ENCODE peak calls at places on chromosomes 4 and X, in four cellular contexts. A, Z, D and W are unnamed samples.

GRCh38 chr4:89000844-89001360 is 56.1 kb downstream of the FAM13A start:
- DNase-seq in A (peak; percentile 32), Z (no peak), D (no peak), W (no peak)

GRCh38 chr4:184453402-184454160 is 20.8 kb downstream of the IRF2 start:
- DNase-seq in A (no peak), Z (peak; percentile 16), D (no peak), W (peak; percentile 21)

GRCh38 chr4:88728146-88728545 is 30.5 kb upstream of the NAP1L5 start:
- DNase-seq in A (no peak), Z (no peak), D (no peak), W (no peak)

GRCh38 chr4:148790246-148790645 is 348.0 kb upstream of the NR3C2 start:
- DNase-seq in A (no peak), Z (no peak), D (peak; percentile 52), W (no peak)

GRCh38 chr4:87525636-87526035 is 3.5 kb downstream of the SPARCL1 start:
- DNase-seq in A (no peak), Z (no peak), D (no peak), W (no peak)

GRCh38 chr4:48307528-48307927 is 33.8 kb upstream of the SLAIN2 start:
- DNase-seq in A (no peak), Z (no peak), D (no peak), W (no peak)

GRCh38 chrX:119145241-119145653 is 17.6 kb upstream of the KIAA1210 start:
- DNase-seq in A (no peak), Z (no peak), D (no peak), W (no peak)

GRCh38 chr4:71270901-71271300 is 67.9 kb upstream of the SLC4A4 start:
- DNase-seq in A (no peak), Z (no peak), D (no peak), W (no peak)

GRCh38 chrX:103393487-103393886 is 17.1 kb downstream of the BEX3 start:
- DNase-seq in A (no peak), Z (no peak), D (no peak), W (no peak)

GRCh38 chrX:40383969-40384368 is 196.8 kb upstream of the ATP6AP2 start:
- DNase-seq in A (no peak), Z (no peak), D (no peak), W (no peak)

GRCh38 chrX:773292-774025 is 142.9 kb downstream of the SHOX start:
- DNase-seq in A (no peak), Z (no peak), D (no peak), W (no peak)

GRCh38 chrX:4547218-4547836 is 833.9 kb upstream of the PRKX start:
- DNase-seq in A (peak; percentile 3), Z (peak; percentile 0), D (peak; percentile 68), W (peak; percentile 0)

GRCh38 chrX:123121241-123121640 is 62.8 kb upstream of the GRIA3 start:
- DNase-seq in A (no peak), Z (no peak), D (no peak), W (no peak)
- H3K27me3 ChIP-seq in A (no peaks in the 10 kb centered on the region), Z (no peaks in the 10 kb centered on the region), D (no peaks in the 10 kb centered on the region), W (no peaks in the 10 kb centered on the region)

GRCh38 chr4:4327652-4328121 is 37.6 kb downstream of the ZBTB49 start:
- DNase-seq in A (no peak), Z (no peak), D (no peak), W (no peak)
- TF ChIP-seq CTCF in A (no peak), Z (no peak), D (peak; percentile 14), W (no peak)

GRCh38 chrX:47502591-47503222 is 19.7 kb upstream of the ZNF41 start:
- DNase-seq in A (no peak), Z (no peak), D (no peak), W (no peak)

GRCh38 chrX:47501226-47502071 is 18.4 kb upstream of the ZNF41 start:
- DNase-seq in A (no peak), Z (no peak), D (no peak), W (no peak)

GRCh38 chrX:47499291-47499690 is 16.3 kb upstream of the ZNF41 start:
- DNase-seq in A (no peak), Z (no peak), D (no peak), W (no peak)

GRCh38 chrX:47498411-47498810 is 15.4 kb upstream of the ZNF41 start:
- DNase-seq in A (no peak), Z (no peak), D (no peak), W (no peak)

DNA sequence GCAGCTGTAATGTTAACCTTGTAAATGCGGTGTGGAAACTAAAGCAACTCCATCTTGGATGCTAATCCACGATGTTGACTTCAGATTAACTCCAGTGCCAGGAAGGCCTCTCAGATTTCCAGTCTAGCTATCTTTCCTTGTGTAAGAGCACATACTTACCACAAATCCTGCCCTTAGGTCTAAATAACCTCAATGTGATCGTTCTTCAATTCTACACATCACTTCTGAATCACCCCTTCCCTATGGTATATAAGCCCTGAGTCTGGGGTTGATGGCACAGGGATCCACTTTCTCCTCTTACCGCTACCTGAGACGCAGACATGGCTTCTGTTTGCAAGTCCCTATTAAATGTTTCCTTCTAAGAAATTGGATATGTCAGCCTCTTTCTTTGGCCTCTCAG is 17.5 kb upstream of the ZNF41 start:
- DNase-seq in A (no peak), Z (no peak), D (no peak), W (no peak)
- H3K27ac ChIP-seq in A (no peak overlapping the region), Z (no peak overlapping the region), D (no peak overlapping the region), W (no peak overlapping the region)

DNA sequence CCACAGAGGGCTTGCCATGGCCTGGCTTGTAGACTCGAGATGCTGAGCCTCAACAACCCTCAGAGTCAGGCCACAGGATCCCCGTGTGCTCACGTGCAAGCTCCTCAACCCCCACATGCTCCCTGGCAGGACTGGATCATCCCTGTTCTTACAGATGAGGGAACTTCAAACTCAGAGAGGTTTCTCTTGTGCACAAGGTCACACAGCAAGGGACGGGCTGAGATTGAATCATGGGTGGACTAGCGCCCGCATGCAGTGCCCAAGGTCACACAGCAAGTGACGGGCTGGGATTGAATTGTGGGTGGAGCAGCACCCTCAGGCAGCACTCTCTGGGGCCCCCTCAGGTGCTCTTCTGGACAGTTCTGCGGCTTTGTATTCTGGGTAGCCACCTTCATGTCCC is 60.6 kb upstream of the AFAP1 start:
- DNase-seq in A (no peak), Z (no peak), D (no peak), W (no peak)
- H3K27me3 ChIP-seq in A (no peaks in the 10 kb centered on the region), Z (no peaks in the 10 kb centered on the region), D (no peaks in the 10 kb centered on the region), W (no peaks in the 10 kb centered on the region)

DNA sequence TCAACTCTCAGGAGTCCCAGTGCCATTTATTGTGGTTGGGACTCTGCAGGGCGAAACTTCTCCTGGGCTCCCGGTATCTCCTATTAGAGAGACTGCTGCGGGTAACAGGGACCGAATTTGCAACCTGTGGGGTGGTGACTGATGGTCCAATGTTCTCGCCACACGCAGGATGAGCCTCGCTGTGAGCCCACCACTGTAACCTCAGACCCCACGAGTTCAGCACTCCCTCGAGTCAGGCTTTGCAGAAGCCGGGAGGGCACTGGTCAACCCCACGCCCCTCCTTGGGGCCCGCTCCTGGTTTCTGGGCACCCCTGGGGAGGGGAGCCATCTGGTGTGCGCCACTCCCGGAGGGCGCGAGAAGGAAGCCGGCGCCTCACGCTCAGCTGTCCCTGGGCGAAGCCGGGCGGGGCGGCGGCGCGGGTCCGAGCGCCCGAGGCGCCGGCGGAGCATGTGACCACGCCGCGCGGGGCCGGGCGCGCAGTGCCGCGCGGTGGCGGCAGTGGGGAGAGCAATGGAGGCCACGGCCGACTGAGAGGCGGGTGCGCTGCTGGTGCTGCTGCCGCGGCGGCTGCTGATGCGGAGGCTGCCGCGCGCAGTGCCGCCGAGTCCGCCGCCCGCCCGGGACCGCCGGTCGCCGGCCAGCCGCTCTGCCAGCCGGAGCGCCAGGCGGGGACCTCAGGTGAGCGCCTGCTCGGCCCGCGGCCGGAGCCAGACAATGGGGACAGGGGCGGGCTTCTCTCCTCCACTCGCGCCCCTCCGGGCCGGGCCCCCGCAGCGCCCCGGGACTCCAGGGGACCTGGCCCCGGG is 100.1 kb downstream of the CEP135 start:
- DNase-seq in A (peak; percentile 9), Z (no peak), D (peak; percentile 51), W (no peak)
- TF ChIP-seq CTCF in A (no peak), Z (no peak), D (peak; percentile 65), W (no peak)